ENCODE peak calls at places on chromosomes 7 and 10, in eight cellular contexts. Y is activated T-cell treated with anti-CD3 and anti-CD28 coated beads for 1 hour; I is neural crest cell; M is COLO829; Z is left colon; Q is stimulated activated naive B cell treated with anti-CD40 and anti-IgM and Interleukin-4, amounts not matched to agents 10 μg/mL and 1 μg/mL and 100 μg/mL, for 72 hours; G is NCI-H2081 treated with DMSO at 0.1 percent for 48 hours; C is activated CD4-positive, CD25-positive, alpha-beta regulatory T cell treated with anti-CD3 and anti-CD28 coated beads, Interleukin-2, amount 50 U/mL, for 72 hours. T is an unnamed sample.

GRCh38 chr10:124166431-124167125 is 73.2 kb upstream of the CHST15 start:
- DNase-seq in Y (no peak), I (no peak), M (no peak), Z (peak), Q (no peak), G (no peak), C (peak), T (no peak)

GRCh38 chr10:27383595-27384542 is 120.2 kb upstream of the RAB18 start:
- DNase-seq in Y (no peak), I (no peak), M (no peak), Z (no peak), Q (no peak), G (no peak), C (no peak), T (no peak)

GRCh38 chr10:35379226-35380137 is 43.2 kb downstream of the CCNY start:
- DNase-seq in Y (no peak), I (no peak), M (no peak), Z (no peak), Q (peak), G (no peak), C (no peak), T (no peak)

GRCh38 chr7:70044064-70044463 is 445.8 kb downstream of the AUTS2 start:
- DNase-seq in Y (no peak), I (no peak), M (no peak), Z (peak), Q (no peak), G (no peak), C (no peak), T (no peak)

GRCh38 chr10:43420369-43421200 is 11.6 kb upstream of the HNRNPF start:
- DNase-seq in Y (peak), I (peak), M (no peak), Z (peak), Q (peak), G (no peak), C (peak), T (peak)

GRCh38 chr7:107690611-107691010 is 30.0 kb downstream of the SLC26A4 start:
- DNase-seq in Y (no peak), I (no peak), M (no peak), Z (no peak), Q (no peak), G (no peak), C (no peak), T (no peak)

GRCh38 chr7:29480456-29480855 is 83.2 kb upstream of the PRR15 start:
- DNase-seq in Y (no peak), I (no peak), M (no peak), Z (no peak), Q (no peak), G (no peak), C (no peak), T (no peak)

GRCh38 chr10:84510121-84510520 is 181.7 kb downstream of the CCSER2 start:
- DNase-seq in Y (no peak), I (no peak), M (no peak), Z (no peak), Q (no peak), G (no peak), C (no peak), T (no peak)

GRCh38 chr10:85791846-85792532 is 574.6 kb downstream of the GRID1 start:
- DNase-seq in Y (no peak), I (no peak), M (no peak), Z (no peak), Q (no peak), G (no peak), C (no peak), T (no peak)

GRCh38 chr7:107078517-107078966 is 34.0 kb downstream of the PRKAR2B start:
- DNase-seq in Y (no peak), I (no peak), M (no peak), Z (no peak), Q (no peak), G (no peak), C (no peak), T (peak)

GRCh38 chr10:86336341-86336740 is 30.3 kb downstream of the GRID1 start:
- DNase-seq in Y (no peak), I (no peak), M (no peak), Z (no peak), Q (no peak), G (no peak), C (no peak), T (peak)

GRCh38 chr10:122348512-122348911 is 26.0 kb upstream of the PLEKHA1 start:
- DNase-seq in Y (no peak), I (no peak), M (no peak), Z (no peak), Q (peak), G (no peak), C (no peak), T (no peak)

GRCh38 chr7:122312789-122313188 is 8.2 kb upstream of the FEZF1 start:
- DNase-seq in Y (no peak), I (no peak), M (no peak), Z (no peak), Q (no peak), G (no peak), C (no peak), T (no peak)

GRCh38 chr7:47551550-47552121 is 30.3 kb downstream of the TNS3 start:
- DNase-seq in Y (no peak), I (no peak), M (no peak), Z (no peak), Q (no peak), G (no peak), C (no peak), T (no peak)

GRCh38 chr10:108384378-108384777 is 1219.9 kb upstream of the SORCS1 start:
- DNase-seq in Y (no peak), I (no peak), M (no peak), Z (no peak), Q (no peak), G (no peak), C (no peak), T (no peak)

GRCh38 chr10:72086466-72087391 is 1.6 kb downstream of the SPOCK2 start:
- DNase-seq in Y (peak), I (no peak), M (no peak), Z (no peak), Q (no peak), G (no peak), C (peak), T (peak)

GRCh38 chr10:36038316-36038715 is 396.2 kb upstream of the FZD8 start:
- DNase-seq in Y (no peak), I (no peak), M (no peak), Z (no peak), Q (no peak), G (no peak), C (no peak), T (no peak)

GRCh38 chr7:28245108-28245868 is 64.7 kb upstream of the JAZF1 start:
- DNase-seq in Y (no peak), I (no peak), M (no peak), Z (no peak), Q (no peak), G (no peak), C (no peak), T (no peak)

GRCh38 chr10:131773321-131773988 is 127.4 kb upstream of the PPP2R2D start:
- DNase-seq in Y (no peak), I (no peak), M (no peak), Z (peak), Q (no peak), G (no peak), C (no peak), T (no peak)

GRCh38 chr7:105594034-105594433 is 12.7 kb upstream of the EFCAB10 start:
- DNase-seq in Y (no peak), I (no peak), M (no peak), Z (no peak), Q (no peak), G (no peak), C (no peak), T (no peak)

GRCh38 chr10:93951905-93952304 is 41.8 kb upstream of the PLCE1 start:
- DNase-seq in Y (no peak), I (no peak), M (no peak), Z (no peak), Q (no peak), G (no peak), C (no peak), T (no peak)

GRCh38 chr7:3301831-3302618 is 973 bp downstream of the SDK1 start:
- DNase-seq in Y (no peak), I (peak), M (no peak), Z (no peak), Q (no peak), G (no peak), C (no peak), T (no peak)

GRCh38 chr7:151068069-151068773 is 8.8 kb downstream of the SLC4A2 start:
- DNase-seq in Y (no peak), I (no peak), M (no peak), Z (no peak), Q (no peak), G (no peak), C (no peak), T (no peak)

GRCh38 chr7:155860840-155861479 is 48.7 kb upstream of the SHH start:
- DNase-seq in Y (no peak), I (no peak), M (no peak), Z (no peak), Q (no peak), G (no peak), C (no peak), T (peak)

GRCh38 chr10:44979281-44980181 is 922 bp upstream of the DEPP1 start:
- DNase-seq in Y (no peak), I (no peak), M (no peak), Z (peak), Q (no peak), G (no peak), C (no peak), T (no peak)

GRCh38 chr10:77111611-77112550 is 525.7 kb downstream of the KCNMA1 start:
- DNase-seq in Y (no peak), I (peak), M (peak), Z (no peak), Q (no peak), G (peak), C (no peak), T (no peak)

GRCh38 chr10:123361832-123362231 is 207.6 kb downstream of the BUB3 start:
- DNase-seq in Y (no peak), I (no peak), M (no peak), Z (no peak), Q (no peak), G (no peak), C (no peak), T (no peak)

GRCh38 chr7:42494199-42494710 is 257.2 kb upstream of the GLI3 start:
- DNase-seq in Y (no peak), I (no peak), M (no peak), Z (no peak), Q (no peak), G (no peak), C (no peak), T (no peak)

GRCh38 chr7:105461518-105461917 is 60.6 kb downstream of the PUS7 start:
- DNase-seq in Y (no peak), I (no peak), M (no peak), Z (no peak), Q (no peak), G (no peak), C (no peak), T (no peak)

GRCh38 chr10:123562387-123562786 is 103.8 kb upstream of the GPR26 start:
- DNase-seq in Y (no peak), I (no peak), M (no peak), Z (no peak), Q (no peak), G (no peak), C (no peak), T (no peak)

GRCh38 chr10:128150045-128150493 is 23.8 kb upstream of the MKI67 start:
- DNase-seq in Y (peak), I (peak), M (peak), Z (peak), Q (peak), G (no peak), C (peak), T (peak)

GRCh38 chr10:24871006-24871405 is 81.4 kb downstream of the PRTFDC1 start:
- DNase-seq in Y (no peak), I (no peak), M (no peak), Z (no peak), Q (no peak), G (no peak), C (no peak), T (no peak)

GRCh38 chr10:64648915-64649314 is 1127.7 kb downstream of the REEP3 start:
- DNase-seq in Y (no peak), I (no peak), M (no peak), Z (no peak), Q (no peak), G (no peak), C (no peak), T (no peak)

GRCh38 chr7:25642849-25643248 is 414.6 kb upstream of the NPVF start:
- DNase-seq in Y (no peak), I (no peak), M (peak), Z (no peak), Q (no peak), G (no peak), C (no peak), T (no peak)

GRCh38 chr10:93512565-93512964 is 16.2 kb downstream of the CEP55 start:
- DNase-seq in Y (no peak), I (no peak), M (no peak), Z (no peak), Q (no peak), G (no peak), C (no peak), T (no peak)

GRCh38 chr7:148919859-148920258 is 35.8 kb upstream of the EZH2 start:
- DNase-seq in Y (no peak), I (no peak), M (no peak), Z (no peak), Q (no peak), G (no peak), C (no peak), T (no peak)

GRCh38 chr7:5677538-5678294 is 103.7 kb downstream of the RNF216 start:
- DNase-seq in Y (no peak), I (peak), M (peak), Z (no peak), Q (no peak), G (no peak), C (no peak), T (peak)

GRCh38 chr10:27819781-27820531 is 74.3 kb upstream of the MKX start:
- DNase-seq in Y (no peak), I (no peak), M (peak), Z (no peak), Q (no peak), G (no peak), C (no peak), T (no peak)

T was measured in lower lobe of right lung.